ENCODE peak calls at places on chromosomes 13 and 19, in four cellular contexts. M is natural killer cell, F is tibial nerve, A is cardiac muscle cell. Q is an unnamed sample.

GRCh38 chr13:40376867-40377266 is 289.6 kb downstream of the FOXO1 start:
- DNase-seq in M (no peak), F (no peak), A (peak), Q (no peak)

GRCh38 chr19:23273594-23274412 is 23.6 kb upstream of the ZNF724 start:
- DNase-seq in M (peak), F (peak), A (peak), Q (peak)

GRCh38 chr13:77919351-77920294 is 992 bp upstream of the EDNRB start:
- DNase-seq in M (no peak), F (peak), A (peak), Q (no peak)

GRCh38 chr19:32570081-32570785 is 10.8 kb upstream of the PDCD5 start:
- DNase-seq in M (peak), F (no peak), A (peak), Q (peak)

GRCh38 chr13:106156468-106156867 is 379.0 kb downstream of the EFNB2 start:
- DNase-seq in M (no peak), F (no peak), A (peak), Q (no peak)

GRCh38 chr13:106568225-106569003 is 477 bp upstream of the ARGLU1 start:
- DNase-seq in M (no peak), F (no peak), A (no peak), Q (no peak)

GRCh38 chr19:39142655-39143054 is 17.1 kb downstream of the PAK4 start:
- DNase-seq in M (no peak), F (no peak), A (no peak), Q (no peak)

GRCh38 chr13:50798923-50799322 is 44.6 kb downstream of the DLEU7 start:
- DNase-seq in M (no peak), F (no peak), A (peak), Q (no peak)

GRCh38 chr19:48738557-48739399 is 1.6 kb downstream of the RASIP1 start:
- DNase-seq in M (peak), F (peak), A (peak), Q (peak)

GRCh38 chr19:16015805-16016173 is 60.5 kb upstream of the TPM4 start:
- DNase-seq in M (peak), F (no peak), A (no peak), Q (no peak)

GRCh38 chr13:72820156-72820897 is 38.4 kb downstream of the PIBF1 start:
- DNase-seq in M (no peak), F (no peak), A (peak), Q (no peak)

GRCh38 chr19:6325614-6326013 is 7.8 kb downstream of the ACER1 start:
- DNase-seq in M (no peak), F (no peak), A (no peak), Q (no peak)

GRCh38 chr19:43229315-43229714 is 23.9 kb upstream of the PSG4 start:
- DNase-seq in M (no peak), F (no peak), A (peak), Q (no peak)

GRCh38 chr19:30209617-30210600 is 162.3 kb upstream of the ZNF536 start:
- DNase-seq in M (no peak), F (no peak), A (no peak), Q (peak)

GRCh38 chr13:102402292-102402691 is 444 bp upstream of the FGF14 start:
- DNase-seq in M (no peak), F (no peak), A (peak), Q (no peak)

GRCh38 chr13:113656831-113657671 is 947 bp downstream of the ATP4B start:
- DNase-seq in M (peak), F (peak), A (no peak), Q (no peak)

GRCh38 chr19:4559569-4559968 is at the start of gene SEMA6B:
- DNase-seq in M (no peak), F (no peak), A (peak), Q (no peak)

GRCh38 chr19:4555657-4556561 is 3.6 kb downstream of the SEMA6B start:
- DNase-seq in M (no peak), F (no peak), A (no peak), Q (no peak)

GRCh38 chr19:4557971-4558941 is 1.2 kb downstream of the SEMA6B start:
- DNase-seq in M (peak), F (no peak), A (peak), Q (no peak)

GRCh38 chr19:4556574-4557185 is 2.8 kb downstream of the SEMA6B start:
- DNase-seq in M (no peak), F (no peak), A (peak), Q (no peak)

GRCh38 chr19:4557186-4557970 is 2.1 kb downstream of the SEMA6B start:
- DNase-seq in M (no peak), F (no peak), A (no peak), Q (no peak)
- TF ChIP-seq CTCF in M (no peak), F (peak), A (peak), Q (no peak)

GRCh38 chr13:70255406-70255991 is 147.2 kb upstream of the KLHL1 start:
- DNase-seq in M (no peak), F (no peak), A (no peak), Q (no peak)
- TF ChIP-seq CTCF in M (no peak), F (no peak), A (no peak), Q (no peak)

GRCh38 chr13:44574466-44574855 is 1.7 kb downstream of the TSC22D1 start:
- DNase-seq in M (no peak), F (no peak), A (no peak), Q (no peak)
- TF ChIP-seq CTCF in M (no peak), F (no peak), A (no peak), Q (no peak)

DNA sequence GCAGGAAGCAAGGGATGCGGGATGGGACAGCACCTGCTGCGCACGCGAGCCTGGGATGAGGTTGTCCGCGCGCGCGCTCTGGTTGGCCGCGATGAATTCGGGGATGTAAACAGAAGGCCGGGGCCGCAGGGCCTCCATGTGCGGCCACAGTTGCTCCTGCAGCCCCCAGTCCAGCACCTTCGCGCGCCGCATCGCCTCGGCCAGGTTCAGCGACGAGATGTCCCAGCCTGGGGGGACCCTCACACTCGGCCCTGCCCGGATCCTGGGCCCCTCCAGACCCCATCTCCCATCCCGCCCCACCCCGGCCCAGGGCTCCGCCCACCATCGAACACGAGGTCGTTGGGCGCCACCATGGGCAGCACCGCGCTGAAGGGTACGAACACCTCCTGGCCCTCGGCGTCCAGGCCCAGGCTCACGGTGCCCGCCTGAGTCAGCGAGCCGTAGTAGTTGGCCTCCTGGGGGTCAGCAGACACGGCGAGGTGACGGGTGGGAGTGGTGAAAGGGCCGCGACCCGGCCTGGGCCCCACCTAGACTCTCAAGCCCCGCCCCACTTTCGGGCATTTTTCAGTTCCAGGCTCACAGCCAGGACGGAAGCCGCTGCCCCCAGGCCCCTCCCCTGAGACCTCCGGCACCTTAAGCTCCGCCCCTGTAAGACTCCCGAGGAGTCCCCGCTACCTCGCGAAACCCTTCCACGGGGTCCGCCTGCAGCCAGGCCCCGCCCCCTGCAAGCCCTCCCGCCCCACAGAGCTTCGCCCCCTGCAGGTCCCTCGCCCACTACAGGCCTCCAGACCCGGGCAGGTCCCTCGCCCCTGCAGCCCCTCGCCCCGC is 1.1 kb downstream of the ISYNA1 start:
- DNase-seq in M (peak), F (no peak), A (peak), Q (peak)
- TF ChIP-seq CTCF in M (no peak), F (no peak), A (no peak), Q (peak)

GRCh38 chr13:36453518-36453917 is 21.2 kb downstream of the CCNA1 start:
- DNase-seq in M (no peak), F (no peak), A (peak), Q (no peak)
- TF ChIP-seq CTCF in M (no peak), F (no peak), A (peak), Q (peak)